ENCODE peak calls at places on chromosomes 11 and 22, in four cellular contexts. O is H1, W is GM12891, E is K562. G is an unnamed sample.

GRCh38 chr11:130216221-130216550 is 56.6 kb downstream of the ST14 start:
- DNase-seq in O (no peak), W (no peak), E (no peak), G (no peak)

GRCh38 chr11:119016216-119017009 is 1.7 kb downstream of the RPS25 start:
- DNase-seq in O (no peak), W (no peak), E (no peak), G (no peak)

GRCh38 chr11:67277231-67277961 is 11.1 kb downstream of the GRK2 start:
- DNase-seq in O (no peak), W (peak; percentile 98), E (peak; percentile 85), G (peak; percentile 99)

GRCh38 chr11:120324932-120325810 is at the start of gene TLCD5:
- DNase-seq in O (peak; percentile 70), W (peak; percentile 52), E (peak; percentile 71), G (peak; percentile 27)

GRCh38 chr11:92540113-92540512 is 315.5 kb downstream of the FAT3 start:
- DNase-seq in O (no peak), W (no peak), E (no peak), G (no peak)

GRCh38 chr11:69702769-69703510 is 882 bp downstream of the FGF19 start:
- DNase-seq in O (no peak), W (no peak), E (no peak), G (no peak)

GRCh38 chr11:94325681-94326080 is 21.3 kb downstream of the IZUMO1R start:
- DNase-seq in O (peak; percentile 61), W (peak; percentile 44), E (peak; percentile 60), G (peak; percentile 31)

GRCh38 chr11:36122715-36123114 is 166.5 kb downstream of the COMMD9 start:
- DNase-seq in O (no peak), W (no peak), E (no peak), G (no peak)

GRCh38 chr11:103680861-103681260 is 355.6 kb upstream of the DDI1 start:
- DNase-seq in O (no peak), W (no peak), E (no peak), G (no peak)

GRCh38 chr11:120239713-120240640 is at the start of gene POU2F3:
- DNase-seq in O (no peak), W (no peak), E (peak; percentile 43), G (no peak)

GRCh38 chr11:122661182-122661945 is 5.8 kb downstream of the UBASH3B start:
- DNase-seq in O (no peak), W (no peak), E (no peak), G (no peak)

GRCh38 chr22:33397381-33397907 is 339.3 kb upstream of the SYN3 start:
- DNase-seq in O (no peak), W (no peak), E (no peak), G (no peak)

GRCh38 chr22:17851754-17852153 is 77.5 kb upstream of the BID start:
- DNase-seq in O (no peak), W (no peak), E (no peak), G (no peak)

GRCh38 chr22:31083923-31084810 is 3.0 kb downstream of the SMTN start:
- DNase-seq in O (no peak), W (peak; percentile 33), E (no peak), G (peak; percentile 40)

GRCh38 chr11:117911694-117912093 is 17.5 kb downstream of the TMPRSS13 start:
- DNase-seq in O (no peak), W (no peak), E (no peak), G (no peak)

GRCh38 chr11:36398261-36398953 is 102.3 kb downstream of the PRR5L start:
- DNase-seq in O (no peak), W (no peak), E (no peak), G (no peak)

GRCh38 chr22:43263645-43264514 is 76.9 kb upstream of the TTLL12 start:
- DNase-seq in O (no peak), W (peak; percentile 77), E (peak; percentile 71), G (peak; percentile 74)

GRCh38 chr11:103994111-103994510 is 42.3 kb upstream of the DDI1 start:
- DNase-seq in O (no peak), W (no peak), E (no peak), G (no peak)

GRCh38 chr11:114293201-114293711 is 2.9 kb upstream of the NNMT start:
- DNase-seq in O (no peak), W (no peak), E (no peak), G (no peak)

GRCh38 chr11:106989056-106989455 is 29.2 kb downstream of the GUCY1A2 start:
- DNase-seq in O (no peak), W (no peak), E (no peak), G (no peak)

GRCh38 chr11:45097721-45098493 is 48.5 kb upstream of the PRDM11 start:
- DNase-seq in O (no peak), W (no peak), E (peak; percentile 80), G (no peak)

GRCh38 chr11:124776865-124777645 is 15.0 kb upstream of the ESAM start:
- DNase-seq in O (no peak), W (no peak), E (no peak), G (no peak)

GRCh38 chr11:43547900-43548381 is 132.6 kb upstream of the HSD17B12 start:
- DNase-seq in O (no peak), W (no peak), E (peak; percentile 89), G (no peak)

GRCh38 chr11:61826930-61827572 is 1.0 kb upstream of the FADS2 start:
- DNase-seq in O (no peak), W (peak; percentile 31), E (no peak), G (peak; percentile 42)

GRCh38 chr11:64241430-64242153 is 697 bp downstream of the FKBP2 start:
- DNase-seq in O (peak; percentile 99), W (peak; percentile 88), E (peak; percentile 88), G (peak; percentile 92)

GRCh38 chr11:4094348-4095291 is at the start of gene RRM1:
- DNase-seq in O (peak; percentile 96), W (peak; percentile 81), E (peak; percentile 90), G (peak; percentile 75)
- TF ChIP-seq POLR2A in O (peak; percentile 80), W (peak; percentile 66), E (peak; percentile 84), G (peak; percentile 80)

GRCh38 chr22:50307891-50308596 is 598 bp upstream of the PLXNB2 start:
- DNase-seq in O (no peak), W (no peak), E (no peak), G (no peak)

GRCh38 chr22:50308597-50308935 is 1.1 kb upstream of the PLXNB2 start:
- DNase-seq in O (no peak), W (no peak), E (peak; percentile 54), G (no peak)

GRCh38 chr22:50305393-50305657 is 2.1 kb downstream of the PLXNB2 start:
- DNase-seq in O (no peak), W (no peak), E (no peak), G (no peak)

GRCh38 chr22:50305658-50306566 is 1.5 kb downstream of the PLXNB2 start:
- DNase-seq in O (no peak), W (no peak), E (peak; percentile 35), G (peak; percentile 80)

DNA sequence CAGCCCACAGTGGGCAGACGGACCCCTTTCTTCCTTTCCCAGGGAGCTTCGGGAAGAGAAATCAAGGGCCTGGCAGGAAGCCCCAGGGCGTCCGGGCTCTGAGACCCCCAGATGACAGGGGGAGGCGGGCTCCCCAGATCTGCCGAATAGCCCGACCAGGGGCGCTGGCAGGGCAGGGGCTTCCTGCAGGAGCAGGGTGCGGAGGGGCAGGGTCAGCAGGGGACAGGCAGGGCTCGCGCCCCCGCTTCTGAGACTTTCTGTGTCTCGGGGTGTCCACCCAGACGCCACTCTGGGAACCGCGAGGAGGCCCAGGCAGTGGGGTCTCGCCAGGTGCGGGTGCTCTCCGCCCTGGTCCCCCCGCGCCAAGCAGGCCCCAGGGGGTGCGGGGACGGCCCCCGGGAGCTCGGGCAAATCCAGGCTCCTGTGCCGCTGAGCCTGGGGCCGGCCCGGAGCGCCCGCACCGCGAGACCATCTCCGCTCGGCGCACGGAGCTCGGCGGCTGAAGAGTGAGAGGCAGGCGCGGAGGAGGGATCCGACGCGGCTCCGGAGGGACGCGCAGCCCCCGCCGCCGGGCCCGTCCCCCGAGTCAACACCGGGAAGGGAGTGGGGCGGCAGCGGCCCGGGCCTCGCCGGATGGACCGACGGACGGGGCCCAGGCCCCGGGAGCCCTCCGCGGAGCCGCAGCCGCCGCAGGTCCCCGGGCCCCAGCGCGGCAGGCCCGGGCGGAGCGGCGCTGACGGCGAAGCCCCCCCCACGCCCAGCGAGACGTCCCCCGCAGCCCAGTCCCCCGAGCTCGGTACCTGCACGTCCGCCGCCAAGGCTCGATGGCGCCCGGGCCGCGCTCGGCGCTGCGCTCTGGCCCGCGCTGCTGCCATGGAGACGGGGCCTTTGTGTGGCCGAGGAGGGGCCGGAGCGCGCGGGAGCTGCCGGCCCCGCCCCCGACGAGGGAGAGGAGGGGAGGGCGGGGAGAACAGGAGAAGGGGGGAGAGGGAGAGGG is at the start of gene PLXNB2:
- DNase-seq in O (no peak), W (peak; percentile 84), E (peak; percentile 83), G (peak; percentile 86)
- TF ChIP-seq POLR2AphosphoS5 in O (no peak), W (no peak), E (no peak), G (no peak)

GRCh38 chr22:26767351-26767970 is 110.1 kb downstream of the MIAT start:
- DNase-seq in O (no peak), W (no peak), E (no peak), G (no peak)

GRCh38 chr22:26769663-26770062 is 112.3 kb downstream of the MIAT start:
- DNase-seq in O (no peak), W (no peak), E (no peak), G (no peak)

GRCh38 chr22:26768986-26769385 is 111.6 kb downstream of the MIAT start:
- DNase-seq in O (no peak), W (no peak), E (no peak), G (no peak)

GRCh38 chr22:26766510-26767350 is 109.3 kb downstream of the MIAT start:
- DNase-seq in O (no peak), W (no peak), E (no peak), G (no peak)

GRCh38 chr22:26770624-26771023 is 113.2 kb downstream of the MIAT start:
- DNase-seq in O (no peak), W (no peak), E (no peak), G (no peak)
- TF ChIP-seq TAF1 in O (no peak), W (no peak), E (no peak), G (no peak)

GRCh38 chr11:13276454-13276851 is 1.1 kb upstream of the BMAL1 start:
- DNase-seq in O (no peak), W (no peak), E (no peak), G (no peak)

GRCh38 chr11:13278620-13279486 is 1.3 kb downstream of the BMAL1 start:
- DNase-seq in O (no peak), W (peak; percentile 10), E (no peak), G (peak; percentile 20)

GRCh38 chr11:13279487-13279834 is 1.9 kb downstream of the BMAL1 start:
- DNase-seq in O (no peak), W (no peak), E (no peak), G (no peak)

GRCh38 chr11:13277719-13278619 is at the start of gene BMAL1:
- DNase-seq in O (no peak), W (peak; percentile 38), E (no peak), G (peak; percentile 34)

GRCh38 chr11:13276852-13277718 is 505 bp upstream of the BMAL1 start:
- DNase-seq in O (peak; percentile 93), W (peak; percentile 96), E (peak; percentile 91), G (peak; percentile 96)
- TF ChIP-seq POLR2A in O (peak; percentile 55), W (no peak), E (no peak), G (peak; percentile 46)

GRCh38 chr22:45997077-45997774 is 20.3 kb upstream of the WNT7B start:
- DNase-seq in O (no peak), W (peak; percentile 69), E (peak; percentile 28), G (no peak)
- TF ChIP-seq POLR2AphosphoS5 in O (no peak), W (no peak), E (no peak), G (no peak)

GRCh38 chr11:945986-946385 is 20.3 kb downstream of the AP2A2 start:
- DNase-seq in O (no peak), W (no peak), E (no peak), G (no peak)
- TF ChIP-seq TAF1 in O (no peak), W (no peak), E (no peak), G (no peak)

GRCh38 chr22:46335201-46336118 is at the start of gene TRMU:
- DNase-seq in O (peak; percentile 51), W (peak; percentile 99), E (peak; percentile 87), G (peak; percentile 99)
- TF ChIP-seq POLR2A in O (peak; percentile 83), W (peak; percentile 81), E (peak; percentile 69), G (peak; percentile 92)

G was measured in GM12892.